ENCODE peak calls at places on chromosomes 6 and 20, in four cellular contexts. Y, E, D and F are unnamed samples.

GRCh38 chr6:67300430-67301040 is 1334.5 kb upstream of the ADGRB3 start:
- DNase-seq in Y (no peak), E (no peak), D (no peak), F (no peak)

GRCh38 chr6:35483892-35484645 is 12.8 kb downstream of the TEAD3 start:
- DNase-seq in Y (no peak), E (no peak), D (no peak), F (no peak)

GRCh38 chr20:44057698-44058675 is 129.0 kb downstream of the JPH2 start:
- DNase-seq in Y (no peak), E (no peak), D (no peak), F (no peak)

GRCh38 chr6:88556663-88557062 is 390.5 kb upstream of the CNR1 start:
- DNase-seq in Y (no peak), E (no peak), D (no peak), F (no peak)

GRCh38 chr6:85672050-85672449 is 29.4 kb upstream of the SYNCRIP start:
- DNase-seq in Y (no peak), E (no peak), D (no peak), F (no peak)

GRCh38 chr6:143901885-143902708 is 37.8 kb downstream of the ZC2HC1B start:
- DNase-seq in Y (no peak), E (no peak), D (peak; percentile 48), F (no peak)

GRCh38 chr6:44339301-44339700 is 3.1 kb upstream of the SPATS1 start:
- DNase-seq in Y (no peak), E (no peak), D (no peak), F (no peak)

GRCh38 chr6:90355965-90356364 is 59.3 kb upstream of the BACH2 start:
- DNase-seq in Y (no peak), E (no peak), D (no peak), F (no peak)

GRCh38 chr6:106300944-106301343 is 24.6 kb downstream of the ATG5 start:
- DNase-seq in Y (no peak), E (peak; percentile 14), D (peak; percentile 12), F (peak; percentile 50)

GRCh38 chr6:11093065-11093590 is 506 bp upstream of the SMIM13 start:
- DNase-seq in Y (no peak), E (no peak), D (no peak), F (peak; percentile 48)

GRCh38 chr6:125222531-125223455 is 69.2 kb downstream of the TPD52L1 start:
- DNase-seq in Y (no peak), E (no peak), D (no peak), F (peak; percentile 8)

GRCh38 chr6:139439278-139439813 is 64.9 kb upstream of the CITED2 start:
- DNase-seq in Y (no peak), E (no peak), D (no peak), F (no peak)

GRCh38 chr6:148509789-148510581 is 167.3 kb downstream of the SASH1 start:
- DNase-seq in Y (no peak), E (no peak), D (no peak), F (no peak)

GRCh38 chr6:42702200-42702599 is 20.2 kb downstream of the PRPH2 start:
- DNase-seq in Y (no peak), E (peak; percentile 27), D (no peak), F (no peak)

GRCh38 chr6:29927841-29928388 is 14.4 kb upstream of the HLA-A start:
- DNase-seq in Y (no peak), E (no peak), D (no peak), F (no peak)

GRCh38 chr6:22448311-22448711 is 121.1 kb upstream of the HDGFL1 start:
- DNase-seq in Y (no peak), E (no peak), D (no peak), F (peak; percentile 83)

GRCh38 chr20:19256085-19256484 is 43.6 kb downstream of the SLC24A3 start:
- DNase-seq in Y (no peak), E (no peak), D (no peak), F (no peak)

GRCh38 chr20:21230220-21230619 is 72.9 kb upstream of the XRN2 start:
- DNase-seq in Y (no peak), E (no peak), D (no peak), F (no peak)

GRCh38 chr20:328596-329324 is 3.4 kb downstream of the SOX12 start:
- DNase-seq in Y (no peak), E (no peak), D (no peak), F (no peak)

GRCh38 chr20:57002066-57002570 is 264.3 kb downstream of the BMP7 start:
- DNase-seq in Y (no peak), E (no peak), D (no peak), F (no peak)

GRCh38 chr6:39800388-39801032 is 8.3 kb downstream of the DAAM2 start:
- DNase-seq in Y (no peak), E (no peak), D (no peak), F (no peak)

GRCh38 chr20:19095762-19096161 is 116.7 kb upstream of the SLC24A3 start:
- DNase-seq in Y (no peak), E (no peak), D (no peak), F (no peak)

GRCh38 chr6:169253745-169254238 is at the start of gene THBS2:
- DNase-seq in Y (no peak), E (no peak), D (no peak), F (no peak)

GRCh38 chr6:154356690-154357089 is at the start of gene IPCEF1:
- DNase-seq in Y (no peak), E (no peak), D (no peak), F (no peak)
- H3K27ac ChIP-seq in Y (no peak within 1 kb of the TSS), E (no peak within 1 kb of the TSS), D (no peak within 1 kb of the TSS), F (no peak within 1 kb of the TSS)

DNA sequence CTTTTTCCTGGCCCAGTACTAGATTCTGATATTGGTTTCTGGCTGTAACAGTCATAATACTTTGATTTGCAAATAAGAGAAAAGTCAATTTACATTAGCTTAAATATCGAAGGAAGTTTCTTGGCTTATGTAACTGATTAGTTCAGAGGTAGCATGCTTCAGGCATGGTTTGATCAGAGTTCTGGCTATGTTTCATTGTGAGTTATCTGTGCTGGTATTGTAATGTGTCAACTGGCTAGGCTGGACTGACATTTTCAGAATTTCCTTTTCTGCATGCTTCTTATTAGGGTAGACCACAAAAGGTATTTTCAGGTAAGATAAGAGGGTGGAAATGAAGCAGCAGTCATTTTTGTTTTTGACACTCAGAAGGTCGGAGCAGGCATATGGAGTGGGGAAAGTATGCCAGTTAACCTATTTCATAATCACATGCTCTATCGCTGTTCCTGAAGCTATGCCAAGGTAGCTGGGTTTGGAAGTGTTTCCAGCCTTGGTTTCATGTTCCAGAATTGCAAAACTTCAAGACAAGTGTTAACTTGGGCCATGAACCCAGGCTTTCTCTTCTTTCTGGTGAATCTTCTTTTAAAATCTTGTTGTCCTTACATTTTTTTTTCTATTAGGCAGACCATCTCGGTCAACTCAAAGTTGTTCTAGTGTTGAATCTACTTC is 244.9 kb downstream of the DHX35 start:
- DNase-seq in Y (no peak), E (no peak), D (no peak), F (no peak)
- TF ChIP-seq CHD4 in Y (no peak), E (no peak), D (no peak), F (no peak)

DNA sequence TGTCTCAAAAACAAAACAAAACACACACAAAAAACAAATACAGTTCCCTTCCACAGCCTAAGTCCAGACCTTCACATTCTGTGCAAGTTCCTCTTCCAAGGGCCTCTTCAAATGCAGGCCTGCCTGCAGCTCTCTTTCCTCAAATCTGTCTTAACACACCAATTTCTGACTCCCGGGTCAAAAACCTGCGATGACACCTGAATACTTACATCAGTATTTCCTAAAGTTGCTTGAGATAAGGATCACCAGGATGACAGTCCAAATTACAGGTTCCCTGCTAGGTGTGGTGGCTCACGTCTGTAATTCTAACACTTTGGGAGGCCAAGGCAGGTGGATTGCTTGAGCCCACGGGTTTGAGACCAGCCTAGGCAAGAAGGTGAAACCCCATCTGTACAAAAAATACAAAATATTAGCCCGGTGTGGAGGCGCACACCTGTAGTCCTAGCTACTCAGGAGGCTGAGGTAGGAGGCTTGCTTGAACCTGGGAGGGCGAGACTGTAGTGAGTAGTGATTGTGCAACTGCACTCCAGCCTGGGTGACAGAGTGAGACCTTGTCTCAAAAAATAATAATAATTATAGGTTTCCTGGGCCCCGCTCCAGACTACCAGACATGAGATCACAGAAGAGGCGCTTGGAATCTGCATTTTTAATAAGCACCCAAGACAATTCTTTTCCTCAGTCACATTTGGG is 8.8 kb upstream of the PARD6B start:
- DNase-seq in Y (no peak), E (no peak), D (no peak), F (no peak)
- H3K27ac ChIP-seq in Y (no peak overlapping the region), E (no peak overlapping the region), D (no peak overlapping the region), F (peak overlapping the region; percentile 68)

DNA sequence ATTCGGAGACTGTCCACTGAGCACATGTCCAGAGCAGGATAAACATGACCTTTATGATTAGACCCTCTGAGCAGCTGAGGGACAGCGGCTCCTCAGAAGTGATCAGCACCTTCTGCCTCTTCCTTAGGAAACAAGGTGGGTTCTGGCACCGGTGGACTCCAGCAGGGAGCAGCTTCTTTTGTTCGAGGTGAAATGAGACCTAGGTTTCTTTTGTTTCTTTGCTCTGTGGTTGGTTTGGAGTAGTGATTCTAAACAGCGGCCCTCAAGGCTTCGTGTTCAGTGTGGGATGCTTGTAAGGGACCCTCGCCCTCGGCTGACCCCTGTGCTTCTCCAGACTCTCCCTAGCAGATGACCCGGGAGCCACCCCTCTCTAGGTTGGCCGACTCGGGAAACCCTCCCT is 14.6 kb upstream of the FRMD1 start:
- DNase-seq in Y (no peak), E (no peak), D (no peak), F (no peak)
- TF ChIP-seq CHD4 in Y (no peak), E (no peak), D (no peak), F (no peak)

DNA sequence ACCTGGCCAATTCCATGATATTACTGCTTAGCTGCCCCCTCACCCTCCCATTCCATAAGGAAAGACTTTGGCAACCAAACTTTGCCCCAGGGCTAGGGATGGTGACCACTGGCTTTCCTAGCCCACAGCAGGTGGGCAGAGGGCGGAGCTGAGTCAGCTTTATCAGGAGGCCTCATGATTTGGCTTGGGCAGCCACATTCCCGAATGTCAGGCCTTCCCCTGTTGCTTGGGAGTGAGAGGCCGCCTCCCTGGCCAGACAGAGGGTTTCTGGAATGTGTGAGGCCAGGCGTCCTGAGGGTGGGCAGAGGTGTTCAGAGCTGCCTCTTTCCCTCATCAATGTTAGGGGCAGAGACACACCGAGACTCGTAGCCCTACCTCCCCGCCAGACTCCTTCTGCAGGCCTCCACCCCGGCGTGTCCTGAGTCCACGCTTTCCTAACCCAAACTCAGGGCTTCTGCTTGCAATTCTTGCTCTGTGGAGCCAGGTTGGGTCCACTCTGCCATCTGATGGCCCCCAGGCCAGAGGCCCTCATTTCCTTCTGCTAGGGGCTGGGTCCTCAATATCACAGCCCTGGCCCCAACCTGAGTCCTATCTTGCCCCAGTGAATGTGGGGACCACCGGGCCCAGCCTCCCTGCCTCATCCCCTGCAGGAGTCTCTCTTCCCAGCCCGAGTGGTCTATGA is 19.3 kb downstream of the UQCC2 start:
- DNase-seq in Y (no peak), E (no peak), D (no peak), F (no peak)
- H3K27ac ChIP-seq in Y (no peak overlapping the region), E (no peak overlapping the region), D (no peak overlapping the region), F (peak overlapping the region; percentile 29)